ENCODE peak calls at places on chromosome 19, in nine cellular contexts. I, O, X, T, B, C, D, E and Z are unnamed samples.

GRCh38 chr19:18920400-18920799 is 885 bp downstream of the DDX49 start:
- DNase-seq in T (no peak), B (no peak), O (no peak), I (no peak), D (no peak), E (no peak), C (no peak), X (no peak), Z (no peak)

GRCh38 chr19:53076984-53077383 is 26.2 kb downstream of the ZNF160 start:
- DNase-seq in B (no peak), I (peak; percentile 61), X (no peak), O (no peak), D (no peak), E (no peak), C (no peak), T (peak; percentile 21), Z (peak; percentile 70)

GRCh38 chr19:49555600-49556411 is 24.6 kb downstream of the NOSIP start:
- DNase-seq in X (peak; percentile 26), T (no peak), O (no peak), D (peak; percentile 69), I (peak; percentile 29), B (peak; percentile 83), E (peak; percentile 53), C (peak; percentile 87), Z (peak; percentile 56)

GRCh38 chr19:35973487-35973886 is 21.5 kb upstream of the SDHAF1 start:
- DNase-seq in C (no peak), D (no peak), T (no peak), E (no peak), B (no peak), X (no peak), I (no peak), O (no peak), Z (no peak)

GRCh38 chr19:48818234-48818823 is 7.5 kb upstream of the BCAT2 start:
- DNase-seq in I (no peak), O (no peak), X (no peak), D (no peak), C (peak; percentile 70), E (no peak), T (no peak), B (no peak), Z (no peak)

GRCh38 chr19:20077791-20078463 is at the start of gene ZNF90:
- DNase-seq in T (peak; percentile 90), E (peak; percentile 98), D (peak; percentile 75), C (peak; percentile 96), O (peak; percentile 94), X (peak; percentile 79), B (peak; percentile 84), I (peak; percentile 97), Z (peak; percentile 85)

GRCh38 chr19:16615788-16616187 is 12.2 kb downstream of the MED26 start:
- DNase-seq in O (no peak), X (no peak), B (no peak), I (no peak), E (no peak), C (no peak), T (no peak), D (no peak), Z (peak; percentile 29)

GRCh38 chr19:52516191-52516590 is 11.3 kb upstream of the ZNF808 start:
- DNase-seq in I (no peak), C (no peak), T (no peak), D (no peak), X (no peak), O (no peak), E (no peak), B (no peak), Z (no peak)

GRCh38 chr19:49233163-49233562 is 75.6 kb downstream of the TRPM4 start:
- DNase-seq in D (no peak), T (no peak), I (no peak), C (no peak), E (no peak), X (no peak), B (no peak), O (no peak), Z (no peak)

GRCh38 chr19:3695986-3696659 is 4.1 kb downstream of the PIP5K1C start:
- DNase-seq in C (no peak), O (no peak), D (no peak), T (no peak), I (no peak), E (no peak), X (no peak), B (no peak), Z (no peak)

GRCh38 chr19:31772915-31773314 is 423.7 kb upstream of the TSHZ3 start:
- DNase-seq in B (no peak), C (no peak), D (no peak), I (no peak), X (no peak), O (no peak), E (no peak), T (no peak), Z (no peak)

GRCh38 chr19:42196011-42197001 is 21.2 kb downstream of the DEDD2 start:
- DNase-seq in B (no peak), X (no peak), T (no peak), O (no peak), D (no peak), C (no peak), I (no peak), E (no peak), Z (no peak)

GRCh38 chr19:55442372-55443044 is 592 bp downstream of the SHISA7 start:
- DNase-seq in D (no peak), E (no peak), T (no peak), B (no peak), X (no peak), O (no peak), C (no peak), I (no peak), Z (no peak)

DNA sequence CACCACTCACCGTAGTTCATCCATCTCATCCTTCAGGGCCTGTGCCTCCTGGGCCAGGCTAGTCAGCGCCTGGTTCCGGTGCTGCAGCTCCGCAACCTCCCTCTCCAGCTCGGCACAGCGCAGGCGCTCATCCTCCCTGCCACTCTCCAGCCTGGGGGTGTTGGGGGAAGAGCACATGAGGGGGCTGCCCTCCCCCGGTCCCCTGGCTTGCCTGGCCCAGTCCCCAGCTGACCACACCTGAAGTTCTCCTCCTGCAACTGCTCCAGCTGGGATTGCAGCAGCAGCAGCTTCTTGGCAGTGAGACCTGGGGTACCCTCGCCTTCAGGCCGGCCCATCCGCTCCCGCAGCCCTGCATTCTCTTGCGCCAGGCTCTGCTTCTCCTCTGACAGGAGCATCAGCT is 4.4 kb downstream of the HOOK2 start:
- DNase-seq in E (no peak), C (no peak), D (no peak), O (no peak), X (no peak), I (no peak), B (no peak), T (no peak), Z (no peak)
- TF ChIP-seq CTCF in E (no peak), C (no peak), D (no peak), O (no peak), X (no peak), I (no peak), B (no peak), T (no peak), Z (no peak)

DNA sequence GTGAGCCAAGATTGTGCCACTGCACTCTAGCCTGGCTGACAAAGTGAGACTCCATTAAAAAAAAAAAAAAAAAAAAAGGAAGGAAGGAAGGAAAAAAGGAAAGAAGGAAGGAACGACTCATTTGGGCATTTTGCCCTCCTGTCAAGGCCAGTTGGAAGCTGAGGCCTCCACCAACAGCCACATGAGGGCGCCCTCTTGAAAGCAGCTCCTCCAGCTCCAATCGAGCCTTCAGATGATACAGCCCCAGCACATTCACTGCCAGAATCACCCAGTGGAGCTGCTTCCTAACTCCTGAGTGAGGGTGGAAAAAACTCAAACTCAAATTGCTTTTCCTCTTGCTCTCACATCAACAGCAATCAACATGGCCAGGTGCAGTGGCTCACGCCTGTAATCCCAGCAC is 40.9 kb downstream of the GNG7 start:
- DNase-seq in T (no peak), E (no peak), O (no peak), C (no peak), D (no peak), I (no peak), B (no peak), X (no peak), Z (no peak)
- TF ChIP-seq CTCF in T (no peak), E (no peak), O (no peak), C (no peak), D (no peak), I (no peak), B (no peak), X (no peak), Z (no peak)

GRCh38 chr19:13198634-13199033 is 48.4 kb downstream of the IER2 start:
- DNase-seq in C (no peak), I (no peak), X (no peak), O (no peak), T (no peak), B (no peak), E (no peak), D (no peak), Z (no peak)

GRCh38 chr19:13190781-13191540 is 40.8 kb downstream of the IER2 start:
- DNase-seq in B (no peak), O (no peak), X (no peak), D (no peak), C (peak; percentile 86), I (no peak), E (no peak), T (no peak), Z (no peak)

GRCh38 chr19:13195678-13196077 is 45.5 kb downstream of the IER2 start:
- DNase-seq in I (no peak), C (peak; percentile 80), B (peak; percentile 60), D (no peak), X (peak; percentile 69), T (no peak), E (no peak), O (no peak), Z (no peak)
- TF ChIP-seq CTCF in I (no peak), C (peak; percentile 11), B (peak; percentile 57), D (no peak), X (peak; percentile 78), T (no peak), E (no peak), O (no peak), Z (no peak)

DNA sequence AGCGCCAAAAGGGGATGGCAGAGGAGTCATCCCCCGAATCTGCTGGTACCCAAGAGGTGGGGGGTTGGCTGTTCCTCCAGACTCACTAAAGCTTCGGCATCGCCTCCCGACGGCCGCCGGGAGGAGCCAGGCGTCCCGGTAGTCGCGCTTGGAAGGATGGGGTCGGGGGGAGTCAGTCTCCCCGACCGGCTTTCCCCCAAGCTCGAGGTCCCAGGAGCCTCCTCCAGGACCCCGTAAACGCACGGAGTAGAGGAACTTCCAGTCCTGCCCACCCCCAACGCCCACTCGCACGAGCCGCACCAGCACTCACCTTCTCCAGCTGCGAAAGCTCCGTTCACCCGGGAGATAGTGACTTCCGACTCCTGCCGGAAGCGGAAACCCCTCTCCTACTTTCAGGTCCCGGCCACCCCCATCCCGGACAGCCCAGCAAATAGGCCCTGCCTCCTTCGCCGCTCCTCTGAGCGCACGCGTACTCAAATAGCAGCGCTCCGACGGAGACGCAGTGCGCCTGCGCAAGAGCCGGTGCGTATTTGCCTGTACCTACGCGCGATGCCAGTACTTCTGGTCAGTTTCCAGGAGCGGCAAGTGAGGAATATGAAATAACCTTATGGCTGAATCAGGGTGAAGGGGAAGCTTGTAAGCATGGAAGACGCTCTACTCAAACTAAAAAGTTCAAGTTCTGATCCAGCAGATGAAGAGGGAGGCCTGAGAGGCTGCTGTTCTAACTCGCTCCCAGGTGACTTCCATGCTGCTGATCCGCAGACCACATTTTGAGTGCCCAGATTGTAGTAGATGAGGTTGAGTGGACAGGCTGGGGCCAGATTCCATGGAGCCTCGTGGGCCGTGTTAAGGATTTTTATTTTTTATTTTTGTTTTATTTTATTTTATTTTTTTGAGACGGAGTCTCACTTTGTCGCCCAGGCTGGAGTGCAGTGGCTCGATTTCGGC is at the start of gene ELOF1:
- DNase-seq in D (peak; percentile 99), X (peak; percentile 98), I (peak; percentile 98), B (peak; percentile 97), C (peak; percentile 98), E (peak; percentile 98), T (peak; percentile 96), O (peak; percentile 99), Z (peak; percentile 99)
- TF ChIP-seq CTCF in D (no peak), X (no peak), I (peak; percentile 15), B (no peak), C (no peak), E (peak; percentile 22), T (peak; percentile 17), O (no peak), Z (peak; percentile 24)